ENCODE peak calls at places on chromosome 4, in five cellular contexts. I is AG08396; G is stimulated activated CD8-positive, alpha-beta memory T cell treated with anti-CD3 and anti-CD28 coated beads, Interleukin-15, amount 100 ng/mL, for 24 hours; P is kidney; J is left ventricle myocardium inferior. D is an unnamed sample.

GRCh38 chr4:119823891-119824290 is 195.3 kb upstream of the PDE5A start:
- DNase-seq in I (no peak), G (no peak), P (no peak), J (no peak), D (no peak)

GRCh38 chr4:6122496-6122895 is 77.9 kb downstream of the JAKMIP1 start:
- DNase-seq in I (no peak), G (no peak), P (no peak), J (no peak), D (no peak)

GRCh38 chr4:35900608-35901243 is 343.6 kb downstream of the ARAP2 start:
- DNase-seq in I (no peak), G (no peak), P (no peak), J (no peak), D (no peak)

GRCh38 chr4:93502991-93503390 is 325.6 kb upstream of the ATOH1 start:
- DNase-seq in I (no peak), G (no peak), P (no peak), J (no peak), D (no peak)

GRCh38 chr4:78059524-78059889 is 2.4 kb downstream of the FRAS1 start:
- DNase-seq in I (peak), G (no peak), P (no peak), J (peak), D (peak)

GRCh38 chr4:123977623-123978022 is 581.0 kb downstream of the SPRY1 start:
- DNase-seq in I (no peak), G (no peak), P (no peak), J (no peak), D (no peak)

GRCh38 chr4:106766519-106766918 is 269.6 kb downstream of the DKK2 start:
- DNase-seq in I (no peak), G (no peak), P (no peak), J (no peak), D (peak)

GRCh38 chr4:169604131-169604900 is 8.1 kb downstream of the NEK1 start:
- DNase-seq in I (peak), G (no peak), P (no peak), J (no peak), D (peak)

GRCh38 chr4:182280439-182281111 is 37.4 kb downstream of the TENM3 start:
- DNase-seq in I (no peak), G (no peak), P (no peak), J (no peak), D (peak)

GRCh38 chr4:119750771-119751170 is 122.2 kb upstream of the PDE5A start:
- DNase-seq in I (peak), G (no peak), P (no peak), J (no peak), D (peak)

GRCh38 chr4:114924311-114924710 is 189.1 kb downstream of the NDST4 start:
- DNase-seq in I (no peak), G (no peak), P (no peak), J (no peak), D (no peak)

GRCh38 chr4:98566491-98567008 is 91.9 kb downstream of the TSPAN5 start:
- DNase-seq in I (no peak), G (no peak), P (no peak), J (no peak), D (no peak)

GRCh38 chr4:24999392-25000104 is 31.2 kb downstream of the LGI2 start:
- DNase-seq in I (no peak), G (no peak), P (no peak), J (no peak), D (no peak)

GRCh38 chr4:15891312-15891711 is 47.2 kb downstream of the FGFBP1 start:
- DNase-seq in I (no peak), G (no peak), P (no peak), J (no peak), D (no peak)

GRCh38 chr4:82043081-82043808 is 330.5 kb downstream of the HNRNPD start:
- DNase-seq in I (no peak), G (no peak), P (no peak), J (no peak), D (peak)

GRCh38 chr4:143336828-143337599 is at the start of gene GAB1:
- DNase-seq in I (peak), G (no peak), P (peak), J (peak), D (peak)

GRCh38 chr4:169952236-169953088 is 73.7 kb downstream of the MFAP3L start:
- DNase-seq in I (no peak), G (no peak), P (no peak), J (no peak), D (no peak)

GRCh38 chr4:85474818-85475630 is at the start of gene ARHGAP24:
- DNase-seq in I (peak), G (no peak), P (peak), J (peak), D (peak)

GRCh38 chr4:23194751-23195150 is 502.0 kb downstream of the GBA3 start:
- DNase-seq in I (no peak), G (no peak), P (no peak), J (no peak), D (no peak)

GRCh38 chr4:94741304-94741703 is 16.5 kb upstream of the BMPR1B start:
- DNase-seq in I (no peak), G (no peak), P (no peak), J (no peak), D (no peak)

GRCh38 chr4:177442623-177443155 is 452 bp upstream of the AGA start:
- DNase-seq in I (no peak), G (no peak), P (no peak), J (no peak), D (no peak)